ENCODE peak calls at places on chromosomes 6 and 20, in six cellular contexts. X is GM23248, A is HCT116, Q is GM23338, L is OCI-LY7, B is neural progenitor cell. G is an unnamed sample.

GRCh38 chr20:39775110-39775509 is 813.0 kb downstream of the DHX35 start:
- DNase-seq in X (peak), A (no peak), Q (no peak), L (no peak), B (no peak), G (no peak)

GRCh38 chr6:158158123-158158522 is 9.9 kb downstream of the SERAC1 start:
- DNase-seq in X (peak), A (no peak), Q (no peak), L (no peak), B (no peak), G (no peak)

GRCh38 chr6:28867078-28867414 is 56.7 kb downstream of the TRIM27 start:
- DNase-seq in X (peak), A (no peak), Q (no peak), L (no peak), B (peak), G (peak)

GRCh38 chr6:112325449-112325848 is 21.7 kb upstream of the RFPL4B start:
- DNase-seq in X (no peak), A (no peak), Q (peak), L (no peak), B (no peak), G (no peak)

GRCh38 chr6:141097471-141097870 is 1035.3 kb upstream of the GJE1 start:
- DNase-seq in X (peak), A (no peak), Q (no peak), L (no peak), B (no peak), G (no peak)

GRCh38 chr6:87675004-87675681 is 26.9 kb downstream of the AKIRIN2 start:
- DNase-seq in X (no peak), A (no peak), Q (no peak), L (no peak), B (no peak), G (no peak)

GRCh38 chr6:52594216-52594615 is 17.4 kb upstream of the TRAM2 start:
- DNase-seq in X (no peak), A (no peak), Q (no peak), L (peak), B (no peak), G (no peak)

GRCh38 chr6:3357669-3358068 is 98.9 kb downstream of the PSMG4 start:
- DNase-seq in X (no peak), A (no peak), Q (no peak), L (no peak), B (no peak), G (no peak)

GRCh38 chr6:12605888-12606345 is 110.7 kb upstream of the PHACTR1 start:
- DNase-seq in X (peak), A (peak), Q (peak), L (peak), B (peak), G (peak)

GRCh38 chr20:44800398-44801046 is 9.8 kb downstream of the RIMS4 start:
- DNase-seq in X (no peak), A (no peak), Q (peak), L (peak), B (peak), G (no peak)

GRCh38 chr6:30470968-30471367 is 18.3 kb upstream of the HLA-E start:
- DNase-seq in X (no peak), A (no peak), Q (no peak), L (no peak), B (no peak), G (no peak)

GRCh38 chr6:12545837-12546658 is 170.5 kb upstream of the PHACTR1 start:
- DNase-seq in X (peak), A (peak), Q (no peak), L (no peak), B (no peak), G (no peak)

GRCh38 chr6:90463359-90463758 is 123.5 kb downstream of the MAP3K7 start:
- DNase-seq in X (no peak), A (no peak), Q (no peak), L (peak), B (no peak), G (no peak)

GRCh38 chr20:22757424-22758189 is 173.2 kb upstream of the FOXA2 start:
- DNase-seq in X (no peak), A (no peak), Q (no peak), L (no peak), B (no peak), G (no peak)

GRCh38 chr6:73032586-73032985 is 192.7 kb downstream of the KHDC1L start:
- DNase-seq in X (peak), A (peak), Q (no peak), L (no peak), B (no peak), G (no peak)
- TF ChIP-seq EZH2phosphoT487 in X (no peak), A (no peak), Q (no peak), L (no peak), B (no peak), G (no peak)

GRCh38 chr6:131523988-131524673 is 48.9 kb upstream of the ARG1 start:
- DNase-seq in X (no peak), A (no peak), Q (no peak), L (no peak), B (no peak), G (no peak)

GRCh38 chr6:131524695-131525336 is 48.2 kb upstream of the ARG1 start:
- DNase-seq in X (no peak), A (no peak), Q (no peak), L (no peak), B (no peak), G (no peak)

DNA sequence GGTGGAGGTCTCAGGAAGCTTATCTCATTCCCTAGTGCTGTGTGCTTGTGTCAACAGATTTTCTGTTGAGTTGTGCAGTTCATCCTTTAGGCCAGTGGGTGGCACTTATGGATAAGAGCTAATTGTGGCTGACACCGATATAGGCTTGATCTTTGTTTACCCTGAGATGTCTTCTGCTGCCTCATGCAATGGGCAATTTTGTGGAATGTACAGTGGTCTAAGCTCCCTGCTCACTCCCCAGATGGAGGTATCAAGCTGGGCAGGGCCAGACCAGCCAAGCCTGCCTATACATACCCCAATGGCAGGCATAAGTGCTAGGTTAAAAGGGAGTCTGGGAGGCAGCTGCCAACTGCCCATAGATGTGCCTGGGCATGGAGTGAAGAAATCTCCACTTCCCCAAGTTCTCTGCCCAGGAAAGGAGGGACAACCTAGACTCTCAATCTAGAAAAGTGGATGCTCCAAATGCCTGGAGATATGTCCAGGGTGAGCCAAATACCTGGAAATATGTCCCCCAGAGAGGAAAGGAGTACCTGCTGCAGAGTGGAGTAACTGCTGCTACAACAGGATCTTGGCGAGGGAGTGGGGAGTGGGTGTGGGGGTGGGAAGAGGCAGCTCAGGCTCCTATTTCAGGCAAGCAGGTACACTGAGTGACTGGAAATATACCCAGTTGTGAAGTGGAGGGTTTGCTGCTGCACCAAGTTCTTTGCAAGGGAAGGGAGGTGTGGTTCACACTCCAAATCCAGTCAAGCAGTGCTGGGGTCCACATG is 53.2 kb upstream of the ARG1 start:
- DNase-seq in X (peak), A (peak), Q (peak), L (peak), B (peak), G (peak)
- H2AFZ ChIP-seq in X (peak), A (no peak), Q (peak), L (peak), B (peak), G (no peak)

GRCh38 chr6:38114976-38115632 is 295.6 kb downstream of the ZFAND3 start:
- DNase-seq in X (no peak), A (no peak), Q (no peak), L (no peak), B (no peak), G (no peak)
- TF ChIP-seq EZH2phosphoT487 in X (no peak), A (no peak), Q (no peak), L (no peak), B (no peak), G (no peak)

DNA sequence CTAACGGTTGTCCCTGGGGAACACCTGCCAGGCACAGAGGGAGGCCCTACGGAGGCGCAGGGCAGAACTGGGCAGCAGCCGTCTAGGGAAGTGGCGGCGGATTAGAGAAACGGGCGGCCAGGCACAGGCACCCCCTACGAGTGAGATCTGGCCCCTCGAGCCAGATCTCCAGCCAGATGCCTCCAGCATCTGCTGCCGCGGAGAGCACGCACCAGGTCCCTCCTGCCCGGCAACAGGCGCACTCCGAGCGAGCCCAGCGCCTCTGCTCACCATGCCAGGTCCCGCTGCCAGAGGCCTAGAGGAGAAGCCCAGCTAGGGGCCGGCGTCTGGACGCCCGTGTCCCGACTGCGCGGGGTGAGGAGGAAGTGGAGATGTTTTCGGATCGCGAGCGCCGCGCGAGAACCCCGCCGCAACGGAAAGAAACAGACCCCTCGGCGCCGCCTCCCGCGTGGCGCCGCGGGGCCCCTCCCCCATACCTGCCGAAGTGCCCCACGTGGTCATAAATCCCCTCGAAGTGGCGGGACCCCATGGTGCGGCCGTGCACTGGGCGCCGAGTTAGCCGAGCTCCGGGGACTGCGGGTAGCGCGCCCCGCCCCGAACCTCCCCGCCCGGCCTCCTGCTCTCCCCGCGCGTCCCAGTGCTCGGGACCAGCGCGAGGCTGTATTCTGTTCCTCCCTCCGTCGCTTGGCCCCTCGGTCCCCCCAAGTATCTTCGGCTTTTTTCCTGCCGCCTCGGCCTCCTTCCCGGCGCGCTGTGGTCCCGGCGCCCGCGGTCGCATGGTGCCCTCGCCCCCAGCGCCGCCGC is at the start of gene SLC22A16:
- DNase-seq in X (peak), A (no peak), Q (peak), L (no peak), B (no peak), G (no peak)
- H2AFZ ChIP-seq in X (peak), A (no peak), Q (peak), L (no peak), B (no peak), G (no peak)

GRCh38 chr20:18986895-18987580 is 173.5 kb downstream of the SCP2D1 start:
- DNase-seq in X (no peak), A (no peak), Q (no peak), L (no peak), B (no peak), G (no peak)
- TF ChIP-seq EZH2phosphoT487 in X (no peak), A (no peak), Q (no peak), L (no peak), B (no peak), G (no peak)

GRCh38 chr6:163085861-163086562 is 328.5 kb upstream of the QKI start:
- DNase-seq in X (no peak), A (no peak), Q (no peak), L (no peak), B (no peak), G (no peak)
- H2AFZ ChIP-seq in X (no peak), A (no peak), Q (no peak), L (no peak), B (peak), G (no peak)

DNA sequence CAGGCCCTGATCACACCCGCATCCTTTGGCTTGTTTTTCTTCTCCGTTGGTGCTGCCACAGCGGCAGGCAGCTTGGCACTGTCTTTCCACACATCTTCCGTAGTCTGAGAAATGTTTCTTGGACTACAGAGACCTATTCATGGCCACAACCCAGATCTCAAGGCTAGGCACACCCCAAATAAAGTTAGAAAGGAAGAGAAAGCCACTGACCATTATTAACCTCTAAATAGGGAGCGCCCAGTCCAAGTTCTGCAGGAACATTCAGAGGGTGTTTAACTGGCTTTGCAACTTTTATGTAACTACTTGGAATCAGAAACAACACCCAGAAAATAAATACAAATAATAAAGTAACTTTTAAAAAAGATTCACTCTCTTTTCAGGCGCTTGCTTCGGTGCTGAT is 124.8 kb upstream of the NEDD9 start:
- DNase-seq in X (no peak), A (no peak), Q (no peak), L (no peak), B (no peak), G (no peak)
- TF ChIP-seq EZH2phosphoT487 in X (no peak), A (no peak), Q (no peak), L (no peak), B (no peak), G (no peak)

DNA sequence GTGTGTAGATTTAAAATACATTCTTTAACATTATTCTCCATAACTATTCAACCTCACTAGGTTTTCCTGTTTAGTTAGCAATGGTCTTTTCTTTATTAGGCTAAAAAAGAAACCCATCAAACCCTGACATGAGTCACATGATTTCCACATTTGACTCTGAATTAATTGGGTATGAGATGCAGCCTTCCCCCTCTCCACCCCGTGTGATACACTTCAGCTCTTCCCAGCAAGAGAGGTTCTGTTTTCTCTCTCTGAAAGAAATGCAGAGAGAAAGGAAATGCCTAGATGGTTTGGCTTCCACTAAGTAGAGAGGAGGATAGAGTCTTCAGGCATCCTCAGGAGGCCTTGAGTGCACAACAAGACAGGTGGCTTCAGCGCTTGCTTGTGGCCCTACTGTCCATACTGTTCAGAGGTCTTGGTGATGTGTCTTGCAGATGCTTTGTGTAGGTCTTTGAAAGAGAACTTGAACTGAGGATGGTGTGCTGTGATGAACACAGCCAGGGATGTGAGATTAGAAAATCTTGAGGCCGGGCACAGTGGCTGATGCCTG is 17.3 kb downstream of the FARS2 start:
- DNase-seq in X (no peak), A (no peak), Q (no peak), L (no peak), B (no peak), G (no peak)
- H2AFZ ChIP-seq in X (no peak), A (no peak), Q (no peak), L (no peak), B (no peak), G (no peak)